ENCODE peak calls at places on chromosomes 11 and 22, in seven cellular contexts. N is ovary, I is dorsolateral prefrontal cortex, X is cardiac fibroblast, L is adrenal gland, P is mammary epithelial cell, S is mucosa of descending colon. C is an unnamed sample.

GRCh38 chr11:70281114-70281729 is 10.7 kb downstream of the PPFIA1 start:
- DNase-seq in L (peak; percentile 79), S (no peak), P (no peak), I (no peak), X (peak; percentile 74), N (peak; percentile 28), C (peak; percentile 62)

GRCh38 chr22:17733484-17733883 is 40.8 kb downstream of the BID start:
- DNase-seq in I (no peak), N (no peak), S (no peak), L (no peak), P (no peak), X (no peak), C (peak; percentile 35)

GRCh38 chr11:128642571-128642970 is 51.3 kb upstream of the FLI1 start:
- DNase-seq in I (no peak), S (no peak), P (no peak), L (no peak), N (no peak), X (no peak), C (no peak)

GRCh38 chr11:62125316-62125715 is 1.5 kb downstream of the INCENP start:
- DNase-seq in I (no peak), L (no peak), S (no peak), X (no peak), N (no peak), P (peak; percentile 42), C (no peak)

GRCh38 chr22:36036167-36036624 is 7.6 kb upstream of the RBFOX2 start:
- DNase-seq in L (no peak), N (no peak), X (no peak), P (no peak), S (no peak), I (no peak), C (no peak)

GRCh38 chr11:92329644-92330043 is 105.0 kb downstream of the FAT3 start:
- DNase-seq in P (peak; percentile 84), X (peak; percentile 35), I (no peak), L (no peak), S (no peak), N (no peak), C (peak; percentile 68)

GRCh38 chr11:92384807-92385206 is 160.2 kb downstream of the FAT3 start:
- DNase-seq in N (no peak), X (peak; percentile 2), S (no peak), L (no peak), P (no peak), I (peak; percentile 36), C (peak; percentile 32)

GRCh38 chr11:4611986-4612385 is 4.0 kb upstream of the TRIM68 start:
- DNase-seq in P (no peak), S (no peak), N (no peak), L (no peak), I (no peak), X (no peak), C (no peak)

GRCh38 chr11:108431997-108432396 is 35.3 kb downstream of the C11orf65 start:
- DNase-seq in S (no peak), L (no peak), N (no peak), X (no peak), I (no peak), P (no peak), C (no peak)

GRCh38 chr22:40578171-40578570 is 58.3 kb downstream of the MRTFA start:
- DNase-seq in X (no peak), L (no peak), S (no peak), P (no peak), I (no peak), N (no peak), C (no peak)

GRCh38 chr11:10642298-10642697 is 51.3 kb downstream of the IRAG1 start:
- DNase-seq in X (no peak), L (no peak), N (no peak), P (no peak), S (no peak), I (no peak), C (no peak)

GRCh38 chr11:75328426-75329277 is 22.8 kb downstream of the ARRB1 start:
- DNase-seq in S (peak; percentile 86), P (peak; percentile 66), X (peak; percentile 85), I (peak; percentile 82), L (peak; percentile 48), N (peak; percentile 77), C (peak; percentile 61)

GRCh38 chr11:12207384-12208150 is 97.2 kb downstream of the MICAL2 start:
- DNase-seq in L (no peak), X (no peak), I (no peak), P (no peak), N (no peak), S (no peak), C (peak; percentile 95)

GRCh38 chr11:12143461-12144258 is 33.3 kb downstream of the MICAL2 start:
- DNase-seq in X (peak; percentile 75), L (no peak), N (no peak), P (no peak), I (no peak), S (no peak), C (no peak)

GRCh38 chr11:43150697-43151096 is 161.1 kb upstream of the API5 start:
- DNase-seq in S (no peak), P (no peak), X (no peak), I (no peak), N (no peak), L (no peak), C (no peak)

GRCh38 chr22:24973867-24974266 is 21.4 kb downstream of the KIAA1671 start:
- DNase-seq in S (peak; percentile 84), I (no peak), X (no peak), L (no peak), N (no peak), P (no peak), C (no peak)

GRCh38 chr11:61918251-61919112 is 1.1 kb upstream of the RAB3IL1 start:
- DNase-seq in I (no peak), N (peak; percentile 58), X (peak; percentile 61), S (peak; percentile 19), P (no peak), L (peak; percentile 20), C (no peak)

GRCh38 chr11:69969890-69970784 is 108.0 kb upstream of the ANO1 start:
- DNase-seq in S (no peak), I (no peak), X (no peak), P (no peak), L (no peak), N (no peak), C (no peak)

GRCh38 chr22:35375031-35375430 is 5.9 kb upstream of the HMOX1 start:
- DNase-seq in N (no peak), S (no peak), I (no peak), P (peak; percentile 42), X (no peak), L (no peak), C (peak; percentile 71)

GRCh38 chr22:43042101-43042780 is 27.3 kb upstream of the PACSIN2 start:
- DNase-seq in L (no peak), N (no peak), X (no peak), I (no peak), P (peak; percentile 69), S (no peak), C (peak; percentile 70)

DNA sequence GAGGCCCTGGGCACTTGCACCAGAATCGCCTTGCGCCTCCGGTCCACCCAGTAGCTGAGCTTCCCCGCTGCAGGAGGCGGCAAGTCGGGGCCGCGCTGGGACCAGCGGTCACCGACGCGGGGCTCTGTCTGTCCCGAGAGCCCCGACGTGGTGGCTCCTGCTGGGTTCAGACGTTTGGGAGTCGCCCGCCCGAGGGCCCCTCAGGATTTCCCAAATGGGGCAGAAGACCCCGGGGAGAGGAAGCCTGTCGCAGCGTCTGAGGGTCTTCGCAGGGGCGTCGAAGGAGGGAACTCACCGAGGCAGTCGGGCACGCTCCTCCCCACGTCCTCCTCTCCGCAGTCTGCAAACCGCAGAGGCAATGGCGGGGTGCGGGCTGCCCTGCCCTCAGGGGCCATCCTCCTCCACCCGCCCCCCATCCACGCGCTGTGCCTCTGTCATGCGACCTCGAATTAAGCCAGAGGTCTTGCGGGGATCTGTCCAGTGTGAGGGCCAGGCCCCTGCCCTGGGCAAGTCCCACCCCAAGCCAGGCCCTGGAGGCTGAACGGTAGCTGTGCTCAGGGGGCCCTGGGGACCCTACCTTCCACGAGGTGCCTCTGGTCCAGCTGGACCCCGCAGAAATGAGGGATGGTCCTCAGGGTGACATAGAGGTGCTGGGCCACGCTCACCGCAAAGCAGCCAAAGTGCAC is 12.5 kb downstream of the IL17REL start:
- DNase-seq in N (no peak), L (no peak), X (no peak), I (no peak), S (no peak), P (no peak), C (no peak)
- H3K4me3 ChIP-seq in N (no peak overlapping the region), L (no peak overlapping the region), X (peak overlapping the region; percentile 30), I (no peak overlapping the region), S (no peak overlapping the region), P (no peak overlapping the region), C (no peak overlapping the region)

GRCh38 chr11:32434387-32435151 is 770 bp downstream of the WT1 start:
- DNase-seq in L (no peak), P (no peak), I (no peak), X (peak; percentile 75), S (no peak), N (peak; percentile 77), C (no peak)
- TF ChIP-seq CTCF in L (no peak), P (no peak), I (no peak), X (peak; percentile 22), S (no peak), N (no peak), C (no peak)

GRCh38 chr11:33893711-33894401 is 2.0 kb upstream of the LMO2 start:
- DNase-seq in I (no peak), X (peak; percentile 67), S (no peak), L (no peak), N (no peak), P (no peak), C (no peak)
- H3K4me3 ChIP-seq in I (no peak overlapping the region), X (no peak overlapping the region), S (no peak overlapping the region), L (no peak overlapping the region), N (no peak overlapping the region), P (no peak overlapping the region), C (no peak overlapping the region)

GRCh38 chr11:88122956-88123355 is 52.3 kb downstream of the RAB38 start:
- DNase-seq in X (no peak), N (no peak), I (no peak), S (no peak), P (peak; percentile 28), L (no peak), C (no peak)
- TF ChIP-seq CTCF in X (no peak), N (no peak), I (no peak), S (no peak), P (no peak), L (no peak), C (no peak)

GRCh38 chr11:46521947-46522681 is 71.7 kb downstream of the AMBRA1 start:
- DNase-seq in I (no peak), S (no peak), P (no peak), X (peak; percentile 8), L (no peak), N (no peak), C (peak; percentile 75)
- H3K4me3 ChIP-seq in I (no peak overlapping the region), S (no peak overlapping the region), P (no peak overlapping the region), X (no peak overlapping the region), L (no peak overlapping the region), N (no peak overlapping the region), C (no peak overlapping the region)

GRCh38 chr22:41857860-41858199 is 24.9 kb downstream of the SREBF2 start:
- DNase-seq in I (no peak), L (no peak), X (no peak), S (no peak), P (no peak), N (no peak), C (no peak)
- TF ChIP-seq CTCF in I (no peak), L (no peak), X (no peak), S (no peak), P (no peak), N (no peak), C (no peak)

GRCh38 chr11:66479741-66480115 is 506 bp upstream of the DPP3 start:
- DNase-seq in X (no peak), P (no peak), S (no peak), L (no peak), N (no peak), I (no peak), C (peak; percentile 39)
- H3K4me3 ChIP-seq in X (peak overlapping the region; percentile 76), P (peak overlapping the region; percentile 75), S (peak overlapping the region; percentile 54), L (peak overlapping the region; percentile 89), N (peak overlapping the region; percentile 59), I (peak overlapping the region; percentile 84), C (peak overlapping the region; percentile 91)